ENCODE peak calls at places on chromosomes 12 and 14, in nine cellular contexts. One of them, this sample, is unnamed.

GRCh38 chr14:33062881-33063280 is 124.2 kb downstream of the NPAS3 start:
- DNase-seq in HFF-Myc: no peak
- DNase-seq in OCI-LY7: no peak
- DNase-seq in left ventricle myocardium inferior: no peak
- DNase-seq in adrenal gland: no peak
- DNase-seq in AG04450: no peak
- DNase-seq in bronchial epithelial cell: peak; percentile 22
- DNase-seq in naive thymus-derived CD4-positive, alpha-beta T cell: no peak
- DNase-seq in lower leg skin: no peak
- DNase-seq in this sample: no peak

GRCh38 chr12:117489671-117490070 is 128.2 kb upstream of the NOS1 start:
- DNase-seq in HFF-Myc: no peak
- DNase-seq in OCI-LY7: no peak
- DNase-seq in left ventricle myocardium inferior: no peak
- DNase-seq in adrenal gland: no peak
- DNase-seq in AG04450: no peak
- DNase-seq in bronchial epithelial cell: no peak
- DNase-seq in naive thymus-derived CD4-positive, alpha-beta T cell: no peak
- DNase-seq in lower leg skin: no peak
- DNase-seq in this sample: no peak

GRCh38 chr14:20667957-20668356 is 16.4 kb upstream of the RNASE4 start:
- DNase-seq in HFF-Myc: no peak
- DNase-seq in OCI-LY7: peak; percentile 83
- DNase-seq in left ventricle myocardium inferior: no peak
- DNase-seq in adrenal gland: no peak
- DNase-seq in AG04450: no peak
- DNase-seq in bronchial epithelial cell: no peak
- DNase-seq in naive thymus-derived CD4-positive, alpha-beta T cell: no peak
- DNase-seq in lower leg skin: no peak
- DNase-seq in this sample: no peak

GRCh38 chr14:34692348-34692747 is 22.0 kb downstream of the CFL2 start:
- DNase-seq in HFF-Myc: no peak
- DNase-seq in OCI-LY7: no peak
- DNase-seq in left ventricle myocardium inferior: no peak
- DNase-seq in adrenal gland: no peak
- DNase-seq in AG04450: no peak
- DNase-seq in bronchial epithelial cell: no peak
- DNase-seq in naive thymus-derived CD4-positive, alpha-beta T cell: no peak
- DNase-seq in lower leg skin: no peak
- DNase-seq in this sample: no peak

GRCh38 chr14:103161054-103161397 is 37.8 kb downstream of the TNFAIP2 start:
- DNase-seq in HFF-Myc: no peak
- DNase-seq in OCI-LY7: no peak
- DNase-seq in left ventricle myocardium inferior: no peak
- DNase-seq in adrenal gland: peak; percentile 37
- DNase-seq in AG04450: no peak
- DNase-seq in bronchial epithelial cell: no peak
- DNase-seq in naive thymus-derived CD4-positive, alpha-beta T cell: no peak
- DNase-seq in lower leg skin: no peak
- DNase-seq in this sample: peak; percentile 71

GRCh38 chr14:66359500-66359899 is 126.7 kb upstream of the CCDC196 start:
- DNase-seq in HFF-Myc: peak; percentile 19
- DNase-seq in OCI-LY7: peak; percentile 69
- DNase-seq in left ventricle myocardium inferior: no peak
- DNase-seq in adrenal gland: peak; percentile 11
- DNase-seq in AG04450: peak; percentile 50
- DNase-seq in bronchial epithelial cell: peak; percentile 46
- DNase-seq in naive thymus-derived CD4-positive, alpha-beta T cell: no peak
- DNase-seq in lower leg skin: no peak
- DNase-seq in this sample: no peak

GRCh38 chr14:67440513-67440912 is 28.5 kb upstream of the PLEK2 start:
- DNase-seq in HFF-Myc: no peak
- DNase-seq in OCI-LY7: no peak
- DNase-seq in left ventricle myocardium inferior: no peak
- DNase-seq in adrenal gland: no peak
- DNase-seq in AG04450: no peak
- DNase-seq in bronchial epithelial cell: peak; percentile 46
- DNase-seq in naive thymus-derived CD4-positive, alpha-beta T cell: no peak
- DNase-seq in lower leg skin: no peak
- DNase-seq in this sample: no peak

GRCh38 chr12:1530592-1531159 is 63.7 kb downstream of the FBXL14 start:
- DNase-seq in HFF-Myc: no peak
- DNase-seq in OCI-LY7: peak; percentile 52
- DNase-seq in left ventricle myocardium inferior: no peak
- DNase-seq in adrenal gland: no peak
- DNase-seq in AG04450: no peak
- DNase-seq in bronchial epithelial cell: no peak
- DNase-seq in naive thymus-derived CD4-positive, alpha-beta T cell: peak; percentile 15
- DNase-seq in lower leg skin: no peak
- DNase-seq in this sample: no peak

GRCh38 chr14:22598099-22598895 is at the start of gene ABHD4:
- DNase-seq in HFF-Myc: no peak
- DNase-seq in OCI-LY7: peak; percentile 67
- DNase-seq in left ventricle myocardium inferior: peak; percentile 87
- DNase-seq in adrenal gland: peak; percentile 89
- DNase-seq in AG04450: no peak
- DNase-seq in bronchial epithelial cell: peak; percentile 55
- DNase-seq in naive thymus-derived CD4-positive, alpha-beta T cell: peak; percentile 46
- DNase-seq in lower leg skin: peak; percentile 79
- DNase-seq in this sample: peak; percentile 84

GRCh38 chr14:54117401-54117800 is 160.8 kb upstream of the BMP4 start:
- DNase-seq in HFF-Myc: no peak
- DNase-seq in OCI-LY7: no peak
- DNase-seq in left ventricle myocardium inferior: no peak
- DNase-seq in adrenal gland: no peak
- DNase-seq in AG04450: no peak
- DNase-seq in bronchial epithelial cell: no peak
- DNase-seq in naive thymus-derived CD4-positive, alpha-beta T cell: no peak
- DNase-seq in lower leg skin: no peak
- DNase-seq in this sample: no peak

GRCh38 chr12:93461503-93461902 is 5.8 kb upstream of the MRPL42 start:
- DNase-seq in HFF-Myc: no peak
- DNase-seq in OCI-LY7: no peak
- DNase-seq in left ventricle myocardium inferior: no peak
- DNase-seq in adrenal gland: no peak
- DNase-seq in AG04450: no peak
- DNase-seq in bronchial epithelial cell: peak; percentile 42
- DNase-seq in naive thymus-derived CD4-positive, alpha-beta T cell: no peak
- DNase-seq in lower leg skin: no peak
- DNase-seq in this sample: no peak

GRCh38 chr12:104280111-104280510 is 23.4 kb upstream of the EID3 start:
- DNase-seq in HFF-Myc: no peak
- DNase-seq in OCI-LY7: no peak
- DNase-seq in left ventricle myocardium inferior: no peak
- DNase-seq in adrenal gland: no peak
- DNase-seq in AG04450: no peak
- DNase-seq in bronchial epithelial cell: peak; percentile 59
- DNase-seq in naive thymus-derived CD4-positive, alpha-beta T cell: no peak
- DNase-seq in lower leg skin: no peak
- DNase-seq in this sample: no peak

GRCh38 chr12:49389092-49389703 is 21.9 kb downstream of the SPATS2 start:
- DNase-seq in HFF-Myc: no peak
- DNase-seq in OCI-LY7: no peak
- DNase-seq in left ventricle myocardium inferior: peak; percentile 36
- DNase-seq in adrenal gland: no peak
- DNase-seq in AG04450: no peak
- DNase-seq in bronchial epithelial cell: no peak
- DNase-seq in naive thymus-derived CD4-positive, alpha-beta T cell: peak; percentile 44
- DNase-seq in lower leg skin: no peak
- DNase-seq in this sample: peak; percentile 75

DNA sequence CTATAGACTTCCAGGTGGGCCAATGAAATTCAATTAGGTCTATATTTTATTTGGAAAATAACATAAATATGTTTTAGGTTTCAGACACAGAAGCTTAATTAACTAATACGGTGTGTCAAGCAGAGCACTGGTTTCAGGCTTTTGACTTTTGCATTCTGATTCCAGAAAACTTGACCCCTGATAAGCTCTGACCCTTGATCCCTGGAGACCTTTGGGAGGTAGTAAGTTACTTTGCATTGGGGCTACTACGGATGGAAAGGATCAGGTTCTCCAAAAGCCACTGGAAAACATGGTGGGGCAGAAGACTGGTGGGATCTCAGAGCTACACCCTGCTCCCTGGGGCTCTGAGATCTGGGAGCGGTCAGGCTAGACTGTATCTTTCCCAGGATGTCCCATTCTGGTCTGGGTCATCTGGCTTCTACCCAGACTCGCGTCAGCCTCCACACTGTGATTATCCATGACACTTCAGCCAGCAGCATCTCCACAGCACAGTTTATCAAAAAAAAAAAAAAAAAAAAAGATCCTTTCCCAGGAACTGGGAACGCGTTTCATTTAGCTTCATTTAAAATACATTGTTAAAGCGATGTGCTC is 17.9 kb upstream of the EMP1 start:
- DNase-seq in HFF-Myc: no peak
- DNase-seq in OCI-LY7: no peak
- DNase-seq in left ventricle myocardium inferior: peak; percentile 65
- DNase-seq in adrenal gland: no peak
- DNase-seq in AG04450: no peak
- DNase-seq in bronchial epithelial cell: no peak
- DNase-seq in naive thymus-derived CD4-positive, alpha-beta T cell: no peak
- DNase-seq in lower leg skin: no peak
- DNase-seq in this sample: peak; percentile 61
- H3K4me3 ChIP-seq in HFF-Myc: no peak overlapping the region
- H3K4me3 ChIP-seq in OCI-LY7: no peak overlapping the region
- H3K4me3 ChIP-seq in left ventricle myocardium inferior: peak overlapping the region; percentile 27
- H3K4me3 ChIP-seq in adrenal gland: no peak overlapping the region
- H3K4me3 ChIP-seq in AG04450: no peak overlapping the region
- H3K4me3 ChIP-seq in bronchial epithelial cell: no peak overlapping the region
- H3K4me3 ChIP-seq in naive thymus-derived CD4-positive, alpha-beta T cell: peak overlapping the region; percentile 22
- H3K4me3 ChIP-seq in lower leg skin: no peak overlapping the region
- H3K4me3 ChIP-seq in this sample: peak overlapping the region; percentile 23

DNA sequence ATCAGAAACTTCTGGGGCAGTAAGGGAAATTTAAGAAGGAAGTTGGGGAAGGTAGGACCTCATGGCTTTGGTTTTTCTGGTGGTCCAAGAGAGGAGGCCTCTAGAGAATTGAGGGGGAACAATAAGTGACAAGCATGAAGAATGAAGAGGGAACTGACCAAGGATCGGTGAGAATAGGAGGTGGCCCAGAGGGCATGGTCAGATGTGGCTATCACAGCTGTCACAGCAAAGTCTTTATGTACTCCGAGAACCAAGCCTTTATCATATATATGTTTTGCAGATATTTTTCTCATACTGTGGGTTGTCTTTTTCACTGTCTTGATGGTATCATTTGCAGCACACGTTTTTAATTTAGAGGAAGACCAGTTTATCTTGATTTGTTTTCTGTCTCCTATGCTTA is 64.3 kb downstream of the PPP2R5C start:
- DNase-seq in HFF-Myc: no peak
- DNase-seq in OCI-LY7: no peak
- DNase-seq in left ventricle myocardium inferior: no peak
- DNase-seq in adrenal gland: no peak
- DNase-seq in AG04450: no peak
- DNase-seq in bronchial epithelial cell: no peak
- DNase-seq in naive thymus-derived CD4-positive, alpha-beta T cell: no peak
- DNase-seq in lower leg skin: no peak
- DNase-seq in this sample: no peak
- H3K4me3 ChIP-seq in HFF-Myc: no peak overlapping the region
- H3K4me3 ChIP-seq in OCI-LY7: peak overlapping the region; percentile 71
- H3K4me3 ChIP-seq in left ventricle myocardium inferior: no peak overlapping the region
- H3K4me3 ChIP-seq in adrenal gland: no peak overlapping the region
- H3K4me3 ChIP-seq in AG04450: no peak overlapping the region
- H3K4me3 ChIP-seq in bronchial epithelial cell: no peak overlapping the region
- H3K4me3 ChIP-seq in naive thymus-derived CD4-positive, alpha-beta T cell: peak overlapping the region; percentile 67
- H3K4me3 ChIP-seq in lower leg skin: no peak overlapping the region
- H3K4me3 ChIP-seq in this sample: no peak overlapping the region

DNA sequence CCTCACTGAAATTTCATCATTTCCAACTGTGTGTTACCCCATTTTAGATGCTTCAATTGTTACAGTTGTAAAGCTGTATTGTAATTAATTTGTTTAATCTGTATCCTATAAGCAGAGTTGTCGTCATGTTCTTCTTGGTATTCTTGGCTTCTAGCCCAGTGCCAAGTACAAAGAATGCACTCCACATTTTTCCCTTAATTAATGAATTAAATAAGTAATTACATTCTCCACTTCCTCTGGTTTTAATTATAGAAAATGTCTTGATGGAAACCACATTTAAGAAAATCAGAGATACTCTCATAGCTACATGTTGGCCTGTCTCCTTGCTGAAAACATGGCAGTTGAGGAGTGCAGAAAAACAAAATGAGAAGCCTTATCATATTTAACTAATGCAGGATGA is 749 bp downstream of the DNAI7 start:
- DNase-seq in HFF-Myc: no peak
- DNase-seq in OCI-LY7: no peak
- DNase-seq in left ventricle myocardium inferior: no peak
- DNase-seq in adrenal gland: no peak
- DNase-seq in AG04450: no peak
- DNase-seq in bronchial epithelial cell: no peak
- DNase-seq in naive thymus-derived CD4-positive, alpha-beta T cell: no peak
- DNase-seq in lower leg skin: no peak
- DNase-seq in this sample: no peak
- H3K4me3 ChIP-seq in HFF-Myc: peak overlapping the region; percentile 75
- H3K4me3 ChIP-seq in OCI-LY7: peak overlapping the region; percentile 77
- H3K4me3 ChIP-seq in left ventricle myocardium inferior: peak overlapping the region; percentile 82
- H3K4me3 ChIP-seq in adrenal gland: no peak overlapping the region
- H3K4me3 ChIP-seq in AG04450: no peak overlapping the region
- H3K4me3 ChIP-seq in bronchial epithelial cell: no peak overlapping the region
- H3K4me3 ChIP-seq in naive thymus-derived CD4-positive, alpha-beta T cell: peak overlapping the region; percentile 90
- H3K4me3 ChIP-seq in lower leg skin: no peak overlapping the region
- H3K4me3 ChIP-seq in this sample: no peak overlapping the region

GRCh38 chr12:127083028-127083949 is 1183.7 kb upstream of the TMEM132C start:
- DNase-seq in HFF-Myc: peak; percentile 50
- DNase-seq in OCI-LY7: peak; percentile 44
- DNase-seq in left ventricle myocardium inferior: no peak
- DNase-seq in adrenal gland: peak; percentile 15
- DNase-seq in AG04450: peak; percentile 30
- DNase-seq in bronchial epithelial cell: peak; percentile 83
- DNase-seq in naive thymus-derived CD4-positive, alpha-beta T cell: no peak
- DNase-seq in lower leg skin: no peak
- DNase-seq in this sample: no peak
- H3K4me3 ChIP-seq in HFF-Myc: peak overlapping the region; percentile 33
- H3K4me3 ChIP-seq in OCI-LY7: peak overlapping the region; percentile 30
- H3K4me3 ChIP-seq in left ventricle myocardium inferior: peak overlapping the region; percentile 63
- H3K4me3 ChIP-seq in adrenal gland: no peak overlapping the region
- H3K4me3 ChIP-seq in AG04450: peak overlapping the region; percentile 47
- H3K4me3 ChIP-seq in bronchial epithelial cell: no peak overlapping the region
- H3K4me3 ChIP-seq in naive thymus-derived CD4-positive, alpha-beta T cell: peak overlapping the region; percentile 49
- H3K4me3 ChIP-seq in lower leg skin: no peak overlapping the region
- H3K4me3 ChIP-seq in this sample: peak overlapping the region; percentile 58

GRCh38 chr12:89789862-89790261 is 81.2 kb upstream of the ATP2B1 start:
- DNase-seq in HFF-Myc: no peak
- DNase-seq in OCI-LY7: peak; percentile 74
- DNase-seq in left ventricle myocardium inferior: no peak
- DNase-seq in adrenal gland: no peak
- DNase-seq in AG04450: no peak
- DNase-seq in bronchial epithelial cell: no peak
- DNase-seq in naive thymus-derived CD4-positive, alpha-beta T cell: no peak
- DNase-seq in lower leg skin: no peak
- DNase-seq in this sample: no peak
- H3K4me3 ChIP-seq in HFF-Myc: no peak overlapping the region
- H3K4me3 ChIP-seq in OCI-LY7: no peak overlapping the region
- H3K4me3 ChIP-seq in left ventricle myocardium inferior: no peak overlapping the region
- H3K4me3 ChIP-seq in adrenal gland: no peak overlapping the region
- H3K4me3 ChIP-seq in AG04450: no peak overlapping the region
- H3K4me3 ChIP-seq in bronchial epithelial cell: no peak overlapping the region
- H3K4me3 ChIP-seq in naive thymus-derived CD4-positive, alpha-beta T cell: no peak overlapping the region
- H3K4me3 ChIP-seq in lower leg skin: no peak overlapping the region
- H3K4me3 ChIP-seq in this sample: no peak overlapping the region

GRCh38 chr12:114403044-114403689 is 2.8 kb downstream of the TBX5 start:
- DNase-seq in HFF-Myc: no peak
- DNase-seq in OCI-LY7: no peak
- DNase-seq in left ventricle myocardium inferior: peak; percentile 50
- DNase-seq in adrenal gland: no peak
- DNase-seq in AG04450: no peak
- DNase-seq in bronchial epithelial cell: no peak
- DNase-seq in naive thymus-derived CD4-positive, alpha-beta T cell: no peak
- DNase-seq in lower leg skin: no peak
- DNase-seq in this sample: peak; percentile 36
- H3K4me3 ChIP-seq in HFF-Myc: peak overlapping the region; percentile 88
- H3K4me3 ChIP-seq in OCI-LY7: no peak overlapping the region
- H3K4me3 ChIP-seq in left ventricle myocardium inferior: peak overlapping the region; percentile 82
- H3K4me3 ChIP-seq in adrenal gland: no peak overlapping the region
- H3K4me3 ChIP-seq in AG04450: peak overlapping the region; percentile 83
- H3K4me3 ChIP-seq in bronchial epithelial cell: no peak overlapping the region
- H3K4me3 ChIP-seq in naive thymus-derived CD4-positive, alpha-beta T cell: no peak overlapping the region
- H3K4me3 ChIP-seq in lower leg skin: no peak overlapping the region
- H3K4me3 ChIP-seq in this sample: peak overlapping the region; percentile 83